ENCODE peak calls at places on chromosomes 2 and 18, in six cellular contexts. One of them, this sample, is unnamed.

GRCh38 chr2:74548285-74548918 is 5.3 kb downstream of the LOXL3 start:
- DNase-seq in neural progenitor cell: peak
- DNase-seq in MM.1S: no peak
- DNase-seq in omental fat pad: no peak
- DNase-seq in A549: no peak
- DNase-seq in fibroblast of lung: no peak
- DNase-seq in this sample: no peak

GRCh38 chr2:10534514-10535250 is 86.6 kb upstream of the ODC1 start:
- DNase-seq in A549: peak
- DNase-seq in fibroblast of lung: peak
- DNase-seq in neural progenitor cell: no peak
- DNase-seq in omental fat pad: no peak
- DNase-seq in MM.1S: no peak
- DNase-seq in this sample: no peak

GRCh38 chr2:138502253-138503086 is 900 bp downstream of the SPOPL start:
- DNase-seq in neural progenitor cell: peak
- DNase-seq in MM.1S: peak
- DNase-seq in A549: no peak
- DNase-seq in omental fat pad: no peak
- DNase-seq in fibroblast of lung: peak
- DNase-seq in this sample: no peak

GRCh38 chr2:134917958-134918517 is 584 bp upstream of the CCNT2 start:
- DNase-seq in neural progenitor cell: no peak
- DNase-seq in omental fat pad: peak
- DNase-seq in MM.1S: no peak
- DNase-seq in A549: no peak
- DNase-seq in fibroblast of lung: no peak
- DNase-seq in this sample: peak

GRCh38 chr2:58432491-58433166 is 191.5 kb upstream of the FANCL start:
- DNase-seq in omental fat pad: no peak
- DNase-seq in neural progenitor cell: no peak
- DNase-seq in MM.1S: no peak
- DNase-seq in fibroblast of lung: peak
- DNase-seq in A549: no peak
- DNase-seq in this sample: no peak

GRCh38 chr2:233964581-233964980 is 47.4 kb downstream of the TRPM8 start:
- DNase-seq in A549: no peak
- DNase-seq in omental fat pad: no peak
- DNase-seq in fibroblast of lung: peak
- DNase-seq in neural progenitor cell: no peak
- DNase-seq in MM.1S: no peak
- DNase-seq in this sample: no peak

GRCh38 chr2:12296915-12297314 is 419.8 kb upstream of the TRIB2 start:
- DNase-seq in A549: no peak
- DNase-seq in omental fat pad: no peak
- DNase-seq in neural progenitor cell: no peak
- DNase-seq in MM.1S: no peak
- DNase-seq in fibroblast of lung: no peak
- DNase-seq in this sample: no peak

GRCh38 chr18:76410660-76411417 is 84.2 kb downstream of the ZNF516 start:
- DNase-seq in fibroblast of lung: no peak
- DNase-seq in omental fat pad: no peak
- DNase-seq in MM.1S: no peak
- DNase-seq in neural progenitor cell: no peak
- DNase-seq in A549: no peak
- DNase-seq in this sample: no peak

GRCh38 chr18:70207181-70207580 is 1.7 kb upstream of the RTTN start:
- DNase-seq in fibroblast of lung: no peak
- DNase-seq in MM.1S: no peak
- DNase-seq in omental fat pad: no peak
- DNase-seq in A549: no peak
- DNase-seq in neural progenitor cell: peak
- DNase-seq in this sample: no peak

GRCh38 chr2:229780856-229781773 is 66.8 kb upstream of the DNER start:
- DNase-seq in neural progenitor cell: peak
- DNase-seq in MM.1S: peak
- DNase-seq in omental fat pad: no peak
- DNase-seq in fibroblast of lung: peak
- DNase-seq in A549: peak
- DNase-seq in this sample: peak

GRCh38 chr18:70490008-70490933 is 201.4 kb downstream of the SOCS6 start:
- DNase-seq in omental fat pad: no peak
- DNase-seq in MM.1S: peak
- DNase-seq in A549: peak
- DNase-seq in fibroblast of lung: peak
- DNase-seq in neural progenitor cell: peak
- DNase-seq in this sample: no peak

GRCh38 chr2:152222975-152223638 is 47.5 kb upstream of the STAM2 start:
- DNase-seq in fibroblast of lung: peak
- DNase-seq in omental fat pad: no peak
- DNase-seq in A549: no peak
- DNase-seq in neural progenitor cell: peak
- DNase-seq in MM.1S: no peak
- DNase-seq in this sample: peak

GRCh38 chr2:40372586-40372985 is 79.3 kb downstream of the SLC8A1 start:
- DNase-seq in A549: no peak
- DNase-seq in fibroblast of lung: peak
- DNase-seq in neural progenitor cell: no peak
- DNase-seq in MM.1S: no peak
- DNase-seq in omental fat pad: no peak
- DNase-seq in this sample: no peak

GRCh38 chr2:235659767-235660322 is 166.0 kb downstream of the AGAP1 start:
- DNase-seq in MM.1S: no peak
- DNase-seq in A549: no peak
- DNase-seq in neural progenitor cell: no peak
- DNase-seq in omental fat pad: no peak
- DNase-seq in fibroblast of lung: peak
- DNase-seq in this sample: no peak

GRCh38 chr2:42742740-42743666 is 20.9 kb downstream of the OXER1 start:
- DNase-seq in fibroblast of lung: no peak
- DNase-seq in MM.1S: no peak
- DNase-seq in neural progenitor cell: no peak
- DNase-seq in omental fat pad: no peak
- DNase-seq in A549: no peak
- DNase-seq in this sample: no peak

GRCh38 chr2:173017657-173018420 is 57.8 kb upstream of the MAP3K20 start:
- DNase-seq in A549: no peak
- DNase-seq in omental fat pad: no peak
- DNase-seq in fibroblast of lung: no peak
- DNase-seq in neural progenitor cell: no peak
- DNase-seq in MM.1S: no peak
- DNase-seq in this sample: no peak

GRCh38 chr2:188399159-188399558 is 107.5 kb downstream of the GULP1 start:
- DNase-seq in neural progenitor cell: peak
- DNase-seq in A549: no peak
- DNase-seq in fibroblast of lung: peak
- DNase-seq in MM.1S: no peak
- DNase-seq in omental fat pad: no peak
- DNase-seq in this sample: no peak

GRCh38 chr2:231905026-231905425 is 21.2 kb downstream of the NPPC start:
- DNase-seq in A549: no peak
- DNase-seq in omental fat pad: no peak
- DNase-seq in neural progenitor cell: no peak
- DNase-seq in MM.1S: no peak
- DNase-seq in fibroblast of lung: no peak
- DNase-seq in this sample: no peak

GRCh38 chr2:206275274-206276160 is 1.1 kb downstream of the ZDBF2 start:
- DNase-seq in neural progenitor cell: peak
- DNase-seq in MM.1S: peak
- DNase-seq in A549: peak
- DNase-seq in fibroblast of lung: peak
- DNase-seq in omental fat pad: no peak
- DNase-seq in this sample: peak

GRCh38 chr2:57882895-57883515 is 163.6 kb upstream of the VRK2 start:
- DNase-seq in MM.1S: peak
- DNase-seq in fibroblast of lung: no peak
- DNase-seq in neural progenitor cell: no peak
- DNase-seq in omental fat pad: no peak
- DNase-seq in A549: peak
- DNase-seq in this sample: no peak

GRCh38 chr18:673769-674168 is 16.3 kb downstream of the TYMS start:
- DNase-seq in neural progenitor cell: no peak
- DNase-seq in fibroblast of lung: no peak
- DNase-seq in omental fat pad: no peak
- DNase-seq in A549: no peak
- DNase-seq in MM.1S: no peak
- DNase-seq in this sample: no peak

GRCh38 chr2:60806988-60807681 is 51.1 kb downstream of the PAPOLG start:
- DNase-seq in neural progenitor cell: peak
- DNase-seq in omental fat pad: no peak
- DNase-seq in MM.1S: peak
- DNase-seq in fibroblast of lung: peak
- DNase-seq in A549: no peak
- DNase-seq in this sample: peak

GRCh38 chr2:215982465-215982875 is 30.9 kb downstream of the MREG start:
- DNase-seq in MM.1S: no peak
- DNase-seq in neural progenitor cell: no peak
- DNase-seq in A549: peak
- DNase-seq in omental fat pad: no peak
- DNase-seq in fibroblast of lung: peak
- DNase-seq in this sample: peak

GRCh38 chr2:25853038-25853638 is 25.1 kb downstream of the ASXL2 start:
- DNase-seq in neural progenitor cell: no peak
- DNase-seq in A549: no peak
- DNase-seq in MM.1S: peak
- DNase-seq in omental fat pad: no peak
- DNase-seq in fibroblast of lung: no peak
- DNase-seq in this sample: no peak

GRCh38 chr2:141611143-141611571 is 519.7 kb downstream of the LRP1B start:
- DNase-seq in omental fat pad: no peak
- DNase-seq in neural progenitor cell: peak
- DNase-seq in MM.1S: no peak
- DNase-seq in A549: no peak
- DNase-seq in fibroblast of lung: peak
- DNase-seq in this sample: peak

GRCh38 chr2:105787376-105788318 is 42.9 kb downstream of the NCK2 start:
- DNase-seq in omental fat pad: no peak
- DNase-seq in neural progenitor cell: no peak
- DNase-seq in A549: no peak
- DNase-seq in fibroblast of lung: no peak
- DNase-seq in MM.1S: no peak
- DNase-seq in this sample: no peak
- TF ChIP-seq CTCF in omental fat pad: no peak
- TF ChIP-seq CTCF in neural progenitor cell: no peak
- TF ChIP-seq CTCF in A549: no peak
- TF ChIP-seq CTCF in fibroblast of lung: no peak
- TF ChIP-seq CTCF in MM.1S: no peak
- TF ChIP-seq CTCF in this sample: no peak

GRCh38 chr18:73812423-73812822 is 335.2 kb downstream of the FBXO15 start:
- DNase-seq in fibroblast of lung: no peak
- DNase-seq in omental fat pad: no peak
- DNase-seq in MM.1S: no peak
- DNase-seq in neural progenitor cell: no peak
- DNase-seq in A549: no peak
- DNase-seq in this sample: no peak
- TF ChIP-seq CTCF in fibroblast of lung: no peak
- TF ChIP-seq CTCF in omental fat pad: no peak
- TF ChIP-seq CTCF in MM.1S: no peak
- TF ChIP-seq CTCF in neural progenitor cell: no peak
- TF ChIP-seq CTCF in A549: no peak
- TF ChIP-seq CTCF in this sample: no peak

GRCh38 chr2:36351291-36352023 is 4.1 kb upstream of the CRIM1 start:
- DNase-seq in MM.1S: no peak
- DNase-seq in fibroblast of lung: no peak
- DNase-seq in omental fat pad: no peak
- DNase-seq in neural progenitor cell: no peak
- DNase-seq in A549: no peak
- DNase-seq in this sample: no peak

GRCh38 chr2:36352024-36352398 is 3.6 kb upstream of the CRIM1 start:
- DNase-seq in fibroblast of lung: peak
- DNase-seq in neural progenitor cell: peak
- DNase-seq in omental fat pad: no peak
- DNase-seq in A549: peak
- DNase-seq in MM.1S: peak
- DNase-seq in this sample: no peak

GRCh38 chr2:36355157-36355889 is at the start of gene CRIM1:
- DNase-seq in neural progenitor cell: peak
- DNase-seq in omental fat pad: peak
- DNase-seq in MM.1S: peak
- DNase-seq in A549: peak
- DNase-seq in fibroblast of lung: peak
- DNase-seq in this sample: peak

GRCh38 chr2:36354816-36355156 is 792 bp upstream of the CRIM1 start:
- DNase-seq in omental fat pad: no peak
- DNase-seq in MM.1S: no peak
- DNase-seq in A549: no peak
- DNase-seq in neural progenitor cell: no peak
- DNase-seq in fibroblast of lung: no peak
- DNase-seq in this sample: no peak

DNA sequence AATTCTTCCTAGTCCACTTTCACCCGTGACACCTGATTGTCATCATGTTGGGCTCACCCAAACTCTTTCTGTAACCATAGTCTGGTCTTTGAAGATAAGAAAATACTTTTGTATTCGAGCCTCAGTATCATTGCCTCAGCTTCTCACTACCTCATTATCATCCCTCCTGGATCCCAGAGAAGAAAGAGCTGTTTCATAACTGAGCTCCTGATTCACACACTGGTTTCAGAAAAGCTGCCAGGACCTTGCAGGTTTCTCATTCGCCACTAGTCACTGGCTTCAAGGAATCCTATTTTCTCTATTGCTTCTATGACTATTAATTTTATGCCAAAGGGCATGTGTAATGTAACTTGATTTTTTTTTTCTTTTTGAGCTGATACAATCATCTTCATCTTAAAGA is 2.9 kb upstream of the CRIM1 start:
- DNase-seq in omental fat pad: no peak
- DNase-seq in A549: peak
- DNase-seq in MM.1S: no peak
- DNase-seq in fibroblast of lung: peak
- DNase-seq in neural progenitor cell: no peak
- DNase-seq in this sample: peak
- TF ChIP-seq CTCF in omental fat pad: no peak
- TF ChIP-seq CTCF in A549: no peak
- TF ChIP-seq CTCF in MM.1S: no peak
- TF ChIP-seq CTCF in fibroblast of lung: no peak
- TF ChIP-seq CTCF in neural progenitor cell: no peak
- TF ChIP-seq CTCF in this sample: peak

GRCh38 chr2:88310787-88311186 is 140.6 kb downstream of the THNSL2 start:
- DNase-seq in MM.1S: no peak
- DNase-seq in omental fat pad: no peak
- DNase-seq in fibroblast of lung: no peak
- DNase-seq in A549: no peak
- DNase-seq in neural progenitor cell: no peak
- DNase-seq in this sample: no peak

GRCh38 chr2:88303865-88304264 is 133.7 kb downstream of the THNSL2 start:
- DNase-seq in omental fat pad: no peak
- DNase-seq in MM.1S: no peak
- DNase-seq in neural progenitor cell: no peak
- DNase-seq in fibroblast of lung: no peak
- DNase-seq in A549: no peak
- DNase-seq in this sample: no peak

GRCh38 chr2:88307817-88308216 is 137.7 kb downstream of the THNSL2 start:
- DNase-seq in fibroblast of lung: no peak
- DNase-seq in MM.1S: peak
- DNase-seq in A549: peak
- DNase-seq in omental fat pad: no peak
- DNase-seq in neural progenitor cell: peak
- DNase-seq in this sample: peak
- TF ChIP-seq CTCF in fibroblast of lung: no peak
- TF ChIP-seq CTCF in MM.1S: peak
- TF ChIP-seq CTCF in A549: peak
- TF ChIP-seq CTCF in omental fat pad: no peak
- TF ChIP-seq CTCF in neural progenitor cell: peak
- TF ChIP-seq CTCF in this sample: peak

This sample was measured in foreskin keratinocyte.